ENCODE peak calls at places on chromosomes 7 and 10, in four cellular contexts. R is HepG2, N is A549, E is K562. C is an unnamed sample.

GRCh38 chr10:98030093-98030821 is at the start of gene CRTAC1:
- DNase-seq in N (peak; percentile 32), E (no peak), R (no peak), C (peak; percentile 85)

GRCh38 chr7:120873367-120873766 is 15.4 kb upstream of the TSPAN12 start:
- DNase-seq in N (no peak), R (no peak), E (no peak), C (no peak)

GRCh38 chr10:36254191-36254590 is 612.1 kb upstream of the FZD8 start:
- DNase-seq in R (no peak), E (no peak), N (no peak), C (no peak)

GRCh38 chr7:64793106-64793755 is 997 bp upstream of the ZNF138 start:
- DNase-seq in R (no peak), N (no peak), E (peak; percentile 17), C (no peak)

GRCh38 chr10:69696073-69696731 is 66.2 kb downstream of the FAM241B start:
- DNase-seq in E (peak; percentile 75), N (peak; percentile 84), R (peak; percentile 70), C (peak; percentile 58)

GRCh38 chr7:151565541-151565940 is 45.8 kb upstream of the RHEB start:
- DNase-seq in E (no peak), N (no peak), R (no peak), C (no peak)

GRCh38 chr7:90326500-90326899 is 5.4 kb upstream of the FAM237B start:
- DNase-seq in N (no peak), E (no peak), R (no peak), C (no peak)

GRCh38 chr10:94583164-94583563 is 37.6 kb downstream of the HELLS start:
- DNase-seq in R (no peak), E (no peak), N (no peak), C (no peak)

GRCh38 chr7:42053834-42054233 is 183.2 kb downstream of the GLI3 start:
- DNase-seq in R (no peak), N (no peak), E (no peak), C (no peak)

GRCh38 chr7:79461660-79462059 is 8.2 kb upstream of the MAGI2 start:
- DNase-seq in R (peak; percentile 88), E (no peak), N (peak; percentile 87), C (no peak)

GRCh38 chr7:16063241-16063640 is 358.1 kb downstream of the CRPPA start:
- DNase-seq in R (no peak), N (no peak), E (no peak), C (no peak)

GRCh38 chr7:1419688-1420087 is 39.6 kb downstream of the MICALL2 start:
- DNase-seq in E (no peak), R (no peak), N (no peak), C (no peak)

GRCh38 chr10:120480065-120480600 is 23.1 kb downstream of the PLPP4 start:
- DNase-seq in E (no peak), R (no peak), N (no peak), C (no peak)

GRCh38 chr7:134813668-134814067 is 34.2 kb downstream of the CALD1 start:
- DNase-seq in E (no peak), R (no peak), N (no peak), C (no peak)

GRCh38 chr10:78506614-78507013 is 473.0 kb downstream of the RPS24 start:
- DNase-seq in E (no peak), N (no peak), R (no peak), C (no peak)

GRCh38 chr7:116710764-116711452 is 38.9 kb downstream of the MET start:
- DNase-seq in N (peak; percentile 58), R (peak; percentile 56), E (no peak), C (no peak)

GRCh38 chr7:28181921-28182517 is 1.4 kb upstream of the JAZF1 start:
- DNase-seq in E (no peak), R (no peak), N (no peak), C (no peak)
- TF ChIP-seq NR3C1 in E (no peak), R (no peak), N (no peak), C (no peak)

GRCh38 chr7:19747740-19748339 is 25.6 kb downstream of the TMEM196 start:
- DNase-seq in R (peak; percentile 32), E (peak; percentile 28), N (peak; percentile 53), C (no peak)
- TF ChIP-seq NR3C1 in R (no peak), E (no peak), N (no peak), C (no peak)

GRCh38 chr7:50679218-50680007 is 103.3 kb downstream of the GRB10 start:
- DNase-seq in R (peak; percentile 60), E (peak; percentile 21), N (peak; percentile 56), C (no peak)
- TF ChIP-seq NR3C1 in R (no peak), E (no peak), N (no peak), C (no peak)

DNA sequence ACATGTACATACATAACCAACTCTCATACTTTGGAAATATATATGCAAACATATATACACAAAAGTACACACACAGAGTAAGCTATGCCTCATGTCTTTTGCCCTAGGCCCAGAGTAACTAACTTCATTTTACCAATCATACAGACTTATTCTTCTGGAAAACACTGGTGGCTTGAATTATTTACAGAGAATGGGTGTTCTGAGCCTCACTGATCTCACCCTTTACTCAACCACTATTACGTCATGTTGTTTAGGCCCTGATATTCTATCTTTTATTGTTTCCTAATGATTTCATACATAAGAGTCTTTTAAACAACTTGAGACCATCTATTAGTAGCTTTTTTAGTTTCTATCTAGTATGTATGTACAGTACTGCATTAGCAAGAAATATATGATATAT is 43.0 kb downstream of the ANK3 start:
- DNase-seq in N (no peak), R (no peak), E (no peak), C (no peak)
- TF ChIP-seq NR3C1 in N (no peak), R (no peak), E (no peak), C (no peak)

GRCh38 chr10:72173267-72173634 is 42.6 kb upstream of the ANAPC16 start:
- DNase-seq in R (no peak), N (peak; percentile 82), E (no peak), C (no peak)

GRCh38 chr10:72171175-72171630 is 44.6 kb upstream of the ANAPC16 start:
- DNase-seq in E (no peak), N (peak; percentile 97), R (peak; percentile 17), C (no peak)

GRCh38 chr10:72174297-72174662 is 41.5 kb upstream of the ANAPC16 start:
- DNase-seq in R (no peak), E (no peak), N (no peak), C (no peak)

GRCh38 chr10:72175166-72175565 is 40.6 kb upstream of the ANAPC16 start:
- DNase-seq in R (no peak), E (no peak), N (peak; percentile 25), C (no peak)

DNA sequence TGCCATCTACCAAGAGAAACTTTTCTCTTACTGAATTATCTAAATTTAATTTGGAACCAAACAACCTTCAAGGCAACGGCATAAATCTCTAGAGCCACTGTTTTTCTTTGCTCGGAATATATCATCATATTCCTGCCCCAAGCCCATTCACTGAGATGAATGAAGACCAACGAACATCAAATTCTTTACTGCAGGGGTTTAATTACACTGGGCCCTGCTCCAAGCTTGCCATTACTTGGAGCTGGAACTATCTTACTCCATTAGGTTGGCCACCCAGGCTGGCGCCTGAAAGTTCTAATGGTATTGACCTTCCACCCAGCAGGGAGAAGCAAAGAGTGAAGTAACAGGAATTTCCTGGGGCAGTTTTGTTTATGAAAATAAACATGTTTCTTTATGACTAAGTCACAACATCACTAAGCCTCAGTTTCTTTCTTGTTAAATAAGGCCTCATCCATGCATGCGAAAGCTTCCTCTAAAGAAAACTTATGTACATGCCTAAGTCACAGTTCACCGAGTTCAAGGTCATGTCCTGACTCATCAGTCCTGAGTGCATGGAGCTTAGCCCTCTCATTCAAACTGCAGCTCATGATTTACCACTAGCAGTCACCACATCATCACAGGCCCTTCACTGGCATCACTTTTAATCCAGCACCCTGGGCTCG is 42.0 kb upstream of the ANAPC16 start:
- DNase-seq in E (no peak), R (peak; percentile 42), N (peak; percentile 89), C (no peak)
- TF ChIP-seq NR3C1 in E (no peak), R (no peak), N (no peak), C (no peak)

GRCh38 chr7:85974176-85974575 is 669.5 kb upstream of the GRM3 start:
- DNase-seq in N (no peak), R (no peak), E (no peak), C (no peak)

DNA sequence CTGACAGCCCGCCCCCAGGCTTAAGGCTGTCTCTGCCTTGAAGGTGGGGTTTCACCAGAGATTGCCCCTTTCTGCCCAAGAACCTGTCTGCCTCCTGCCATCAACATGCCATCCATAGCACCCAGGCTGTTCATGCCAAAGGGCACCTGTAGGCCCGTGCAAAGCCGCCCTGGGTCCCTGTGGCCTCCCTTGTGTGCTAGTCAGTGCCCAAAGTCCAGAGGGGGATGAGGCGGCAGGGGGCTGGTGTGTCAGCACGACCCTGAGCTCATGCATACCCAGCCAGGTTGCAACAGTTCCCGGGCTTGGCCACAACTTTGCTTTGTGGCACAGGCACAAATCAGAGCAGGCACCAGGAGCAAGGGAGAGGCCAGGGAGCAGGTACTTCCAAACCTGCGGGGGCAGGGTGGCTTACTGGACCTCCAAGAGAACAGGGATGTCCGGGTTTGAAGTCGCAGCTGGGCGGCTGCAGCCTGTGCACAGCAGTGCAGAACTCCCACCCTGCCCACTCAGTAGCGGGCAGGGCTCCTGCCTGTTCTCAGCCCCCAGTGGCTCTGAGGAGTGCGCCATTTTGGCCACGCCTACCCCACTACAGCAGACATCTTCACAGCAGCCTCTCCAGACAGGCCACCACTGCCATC is 671.1 kb upstream of the GRM3 start:
- DNase-seq in E (no peak), R (no peak), N (no peak), C (no peak)
- TF ChIP-seq NR3C1 in E (no peak), R (no peak), N (no peak), C (no peak)

GRCh38 chr7:3561908-3562307 is 260.9 kb downstream of the SDK1 start:
- DNase-seq in E (no peak), R (no peak), N (no peak), C (no peak)
- TF ChIP-seq NR3C1 in E (no peak), R (no peak), N (no peak), C (no peak)

GRCh38 chr10:76150139-76150885 is 718.9 kb downstream of the LRMDA start:
- DNase-seq in E (no peak), R (peak; percentile 96), N (no peak), C (peak; percentile 15)
- TF ChIP-seq NR3C1 in E (no peak), R (no peak), N (no peak), C (no peak)

GRCh38 chr7:129882531-129882930 is 70.2 kb downstream of the UBE2H start:
- DNase-seq in R (no peak), N (no peak), E (no peak), C (no peak)
- TF ChIP-seq NR3C1 in R (no peak), N (no peak), E (no peak), C (no peak)